ENCODE peak calls at places on chromosome 2, in nine cellular contexts. M, D, U, P, C, W, F, L and G are unnamed samples.

GRCh38 chr2:127525692-127526141 is 572 bp downstream of the IWS1 start:
- DNase-seq in M (no peak), D (no peak), U (no peak), P (peak; percentile 32), C (peak; percentile 86), W (no peak), F (peak; percentile 86), L (peak; percentile 48), G (peak; percentile 10)

GRCh38 chr2:192413812-192414424 is 219.2 kb upstream of the TMEFF2 start:
- DNase-seq in M (no peak), D (no peak), U (no peak), P (no peak), C (no peak), W (no peak), F (no peak), L (no peak), G (no peak)

GRCh38 chr2:3151153-3151918 is 226.3 kb downstream of the EIPR1 start:
- DNase-seq in M (no peak), D (no peak), U (no peak), P (no peak), C (no peak), W (no peak), F (no peak), L (no peak), G (no peak)

GRCh38 chr2:112869258-112869842 is 32.8 kb upstream of the IL1B start:
- DNase-seq in M (peak; percentile 80), D (peak; percentile 49), U (peak; percentile 18), P (no peak), C (peak; percentile 95), W (peak; percentile 62), F (peak; percentile 86), L (peak; percentile 95), G (peak; percentile 14)

GRCh38 chr2:37397166-37397565 is 52.7 kb downstream of the QPCT start:
- DNase-seq in M (no peak), D (no peak), U (no peak), P (no peak), C (no peak), W (no peak), F (no peak), L (no peak), G (no peak)

GRCh38 chr2:220670461-220670979 is 901.6 kb downstream of the EPHA4 start:
- DNase-seq in M (no peak), D (no peak), U (no peak), P (no peak), C (no peak), W (no peak), F (no peak), L (no peak), G (no peak)

GRCh38 chr2:197558393-197558792 is 42.5 kb downstream of the MOB4 start:
- DNase-seq in M (no peak), D (no peak), U (no peak), P (no peak), C (no peak), W (no peak), F (no peak), L (peak; percentile 12), G (no peak)

GRCh38 chr2:84459028-84459943 is at the start of gene SUCLG1:
- DNase-seq in M (peak; percentile 29), D (peak; percentile 86), U (peak; percentile 67), P (peak; percentile 77), C (peak; percentile 97), W (peak; percentile 48), F (peak; percentile 90), L (peak; percentile 69), G (no peak)

GRCh38 chr2:108810993-108811957 is 24.7 kb downstream of the CCDC138 start:
- DNase-seq in M (no peak), D (no peak), U (no peak), P (no peak), C (no peak), W (no peak), F (no peak), L (no peak), G (no peak)

GRCh38 chr2:218607436-218608115 is at the start of gene PLCD4:
- DNase-seq in M (peak; percentile 46), D (peak; percentile 27), U (no peak), P (peak; percentile 67), C (no peak), W (peak; percentile 83), F (no peak), L (peak; percentile 92), G (peak; percentile 16)

GRCh38 chr2:21326152-21326551 is 202.4 kb downstream of the TDRD15 start:
- DNase-seq in M (no peak), D (no peak), U (no peak), P (no peak), C (no peak), W (no peak), F (no peak), L (no peak), G (no peak)

GRCh38 chr2:20062615-20063545 is 11.5 kb upstream of the LAPTM4A start:
- DNase-seq in M (peak; percentile 80), D (peak; percentile 76), U (peak; percentile 76), P (peak; percentile 90), C (no peak), W (peak; percentile 95), F (peak; percentile 83), L (peak; percentile 29), G (peak; percentile 90)

GRCh38 chr2:170235860-170236638 is 58.1 kb downstream of the MYO3B start:
- DNase-seq in M (no peak), D (no peak), U (no peak), P (peak; percentile 56), C (no peak), W (no peak), F (no peak), L (peak; percentile 45), G (no peak)

GRCh38 chr2:190537765-190538164 is 3.2 kb upstream of the NEMP2 start:
- DNase-seq in M (no peak), D (no peak), U (no peak), P (peak; percentile 32), C (no peak), W (no peak), F (no peak), L (no peak), G (no peak)

GRCh38 chr2:190538201-190538600 is 3.7 kb upstream of the NEMP2 start:
- DNase-seq in M (no peak), D (no peak), U (no peak), P (no peak), C (no peak), W (no peak), F (no peak), L (no peak), G (no peak)

GRCh38 chr2:190535586-190535985 is 1.1 kb upstream of the NEMP2 start:
- DNase-seq in M (no peak), D (no peak), U (no peak), P (no peak), C (no peak), W (no peak), F (no peak), L (no peak), G (no peak)

GRCh38 chr2:190535119-190535439 is 557 bp upstream of the NEMP2 start:
- DNase-seq in M (no peak), D (no peak), U (no peak), P (no peak), C (no peak), W (no peak), F (no peak), L (no peak), G (no peak)

DNA sequence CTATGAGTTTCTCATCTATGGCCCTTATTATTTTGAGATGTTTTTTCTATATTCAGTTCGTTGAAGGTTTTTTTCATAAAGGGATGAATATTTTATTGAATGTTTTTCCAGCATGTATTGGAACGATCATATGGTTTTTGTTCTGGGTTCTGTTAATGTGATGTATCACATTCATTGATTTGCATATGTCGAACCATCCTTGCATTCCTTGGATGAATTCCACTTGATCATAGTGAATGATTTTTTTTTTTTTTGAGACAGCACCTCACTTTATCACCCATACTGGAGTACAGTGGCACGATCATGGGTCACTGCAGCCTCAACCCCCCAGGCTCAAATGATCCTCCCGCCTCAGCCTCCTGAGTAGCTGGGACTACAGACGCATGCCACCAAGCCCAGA is 5.5 kb upstream of the NEMP2 start:
- DNase-seq in M (no peak), D (no peak), U (no peak), P (no peak), C (no peak), W (no peak), F (no peak), L (no peak), G (no peak)
- H3K4me3 ChIP-seq in M (no peak overlapping the region), D (no peak overlapping the region), U (no peak overlapping the region), P (no peak overlapping the region), C (no peak overlapping the region), W (no peak overlapping the region), F (no peak overlapping the region), L (no peak overlapping the region), G (no peak overlapping the region)

DNA sequence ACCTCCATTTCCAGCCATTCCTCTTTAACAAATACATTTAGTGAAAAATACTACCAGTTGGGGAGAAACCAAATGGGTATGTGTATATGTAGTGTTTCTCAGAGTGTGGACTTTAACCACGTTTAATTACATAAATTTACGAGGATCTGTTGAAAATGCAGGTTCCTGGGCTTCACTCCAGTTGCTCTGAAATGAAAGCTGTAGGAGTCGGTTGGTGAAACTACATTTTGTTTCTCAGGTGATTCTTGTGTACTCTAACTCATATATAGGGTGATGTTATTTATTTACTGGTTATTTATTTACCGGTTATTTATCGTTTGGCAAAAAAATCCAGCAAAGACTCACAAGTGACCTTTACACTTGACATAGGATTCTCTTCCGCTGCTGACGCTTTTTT is 401 bp upstream of the TANK start:
- DNase-seq in M (no peak), D (no peak), U (no peak), P (no peak), C (no peak), W (no peak), F (no peak), L (no peak), G (no peak)
- H3K4me3 ChIP-seq in M (peak overlapping the region; percentile 97), D (peak overlapping the region; percentile 88), U (peak overlapping the region; percentile 74), P (peak overlapping the region; percentile 77), C (no peak overlapping the region), W (peak overlapping the region; percentile 79), F (peak overlapping the region; percentile 75), L (no peak overlapping the region), G (peak overlapping the region; percentile 85)

GRCh38 chr2:74835831-74836674 is 2.1 kb downstream of the HK2 start:
- DNase-seq in M (no peak), D (no peak), U (no peak), P (no peak), C (no peak), W (no peak), F (no peak), L (peak; percentile 66), G (no peak)
- H3K4me3 ChIP-seq in M (peak overlapping the region; percentile 87), D (peak overlapping the region; percentile 69), U (no peak overlapping the region), P (peak overlapping the region; percentile 73), C (peak overlapping the region; percentile 55), W (peak overlapping the region; percentile 93), F (peak overlapping the region; percentile 58), L (peak overlapping the region; percentile 92), G (peak overlapping the region; percentile 93)

DNA sequence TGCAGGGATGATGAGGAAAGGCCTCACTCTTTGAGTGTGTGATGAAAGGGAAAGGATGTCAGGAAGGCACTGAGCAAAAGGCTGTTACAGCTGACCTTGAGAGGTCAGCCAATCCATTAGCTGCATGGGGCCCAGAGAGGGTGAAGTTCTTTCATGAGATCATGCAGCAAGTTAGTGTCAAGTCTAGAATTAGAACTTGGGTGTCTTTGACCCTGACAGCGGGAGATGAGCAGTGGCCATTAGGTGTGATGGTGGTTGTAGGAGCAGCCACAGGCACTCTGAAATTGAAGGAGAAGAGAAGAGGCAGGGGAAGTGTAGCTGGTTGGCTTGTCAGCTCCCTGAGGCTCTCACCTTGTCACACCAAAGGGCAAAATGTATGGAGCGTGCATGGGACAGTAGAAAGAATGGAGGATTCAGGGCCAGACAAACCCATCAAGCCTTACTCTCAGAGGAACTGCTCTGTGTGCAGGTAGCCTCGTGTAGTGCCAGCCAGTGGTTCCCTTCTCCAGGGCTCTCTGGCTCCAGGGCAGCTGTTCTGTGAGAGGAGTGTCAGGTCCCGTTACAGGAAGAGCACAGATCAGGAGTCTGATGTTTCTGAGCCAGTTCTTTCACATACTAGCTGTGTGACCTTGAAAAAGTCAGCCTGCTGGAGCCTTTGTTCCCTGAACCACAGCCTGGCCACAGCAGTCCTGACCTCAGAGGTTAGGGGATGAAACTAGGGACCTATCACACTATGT is 35.9 kb downstream of the MAP4K4 start:
- DNase-seq in M (no peak), D (no peak), U (no peak), P (no peak), C (no peak), W (no peak), F (no peak), L (no peak), G (no peak)
- H3K4me3 ChIP-seq in M (no peak overlapping the region), D (no peak overlapping the region), U (no peak overlapping the region), P (no peak overlapping the region), C (no peak overlapping the region), W (no peak overlapping the region), F (no peak overlapping the region), L (no peak overlapping the region), G (no peak overlapping the region)